ENCODE peak calls at places on chromosome X, in ten cellular contexts. P is nephron progenitor cell; T is esophagus squamous epithelium; N is fibroblast of the aortic adventitia; K is A549; F is left ventricle myocardium inferior; V is cardiac muscle cell; X is CD8-positive, alpha-beta T cell; W is foreskin fibroblast; O is IMR-90. B is an unnamed sample.

GRCh38 chrX:140432328-140433025 is 72.4 kb downstream of the SOX3 start:
- DNase-seq in P (no peak), T (no peak), N (peak), K (no peak), F (peak), V (no peak), X (no peak), W (no peak), O (no peak), B (no peak)

GRCh38 chrX:111265506-111265905 is 4.8 kb downstream of the CAPN6 start:
- DNase-seq in P (no peak), T (no peak), N (no peak), K (no peak), F (no peak), V (no peak), X (no peak), W (no peak), O (no peak), B (no peak)

GRCh38 chrX:418927-419729 is 32.4 kb upstream of the PPP2R3B start:
- DNase-seq in P (peak), T (no peak), N (no peak), K (no peak), F (peak), V (no peak), X (no peak), W (no peak), O (no peak), B (no peak)

GRCh38 chrX:5708209-5708608 is 520.5 kb downstream of the NLGN4X start:
- DNase-seq in P (no peak), T (no peak), N (no peak), K (no peak), F (no peak), V (no peak), X (no peak), W (peak), O (no peak), B (peak)

GRCh38 chrX:45238489-45238888 is 37.8 kb upstream of the DIPK2B start:
- DNase-seq in P (no peak), T (no peak), N (no peak), K (no peak), F (no peak), V (no peak), X (no peak), W (no peak), O (no peak), B (no peak)

GRCh38 chrX:46447384-46447783 is 97.8 kb downstream of the ZNF674 start:
- DNase-seq in P (no peak), T (no peak), N (no peak), K (no peak), F (no peak), V (peak), X (no peak), W (peak), O (peak), B (no peak)

GRCh38 chrX:17521871-17522693 is 147.1 kb downstream of the NHS start:
- DNase-seq in P (peak), T (no peak), N (peak), K (peak), F (peak), V (peak), X (no peak), W (peak), O (peak), B (no peak)

GRCh38 chrX:65926095-65927019 is 113.5 kb downstream of the VSIG4 start:
- DNase-seq in P (no peak), T (no peak), N (no peak), K (no peak), F (no peak), V (no peak), X (peak), W (no peak), O (no peak), B (no peak)

GRCh38 chrX:16934212-16934611 is 12.2 kb upstream of the REPS2 start:
- DNase-seq in P (no peak), T (no peak), N (no peak), K (no peak), F (no peak), V (no peak), X (no peak), W (no peak), O (no peak), B (no peak)

GRCh38 chrX:50157545-50158125 is 43.2 kb downstream of the AKAP4 start:
- DNase-seq in P (no peak), T (no peak), N (peak), K (no peak), F (no peak), V (peak), X (no peak), W (peak), O (no peak), B (no peak)

GRCh38 chrX:136055651-136056221 is 70.5 kb downstream of the SLC9A6 start:
- DNase-seq in P (no peak), T (no peak), N (peak), K (no peak), F (no peak), V (peak), X (no peak), W (peak), O (peak), B (peak)

GRCh38 chrX:135170877-135171519 is at the start of gene CT55:
- DNase-seq in P (no peak), T (no peak), N (no peak), K (no peak), F (no peak), V (no peak), X (no peak), W (no peak), O (no peak), B (no peak)

GRCh38 chrX:68995780-68996551 is 167.1 kb downstream of the EFNB1 start:
- DNase-seq in P (no peak), T (no peak), N (peak), K (no peak), F (peak), V (peak), X (no peak), W (peak), O (peak), B (no peak)

GRCh38 chrX:148380614-148381561 is 119.5 kb upstream of the AFF2 start:
- DNase-seq in P (no peak), T (no peak), N (no peak), K (no peak), F (no peak), V (no peak), X (peak), W (no peak), O (no peak), B (no peak)

GRCh38 chrX:74207539-74207938 is 96.4 kb upstream of the ZCCHC13 start:
- DNase-seq in P (no peak), T (no peak), N (no peak), K (no peak), F (no peak), V (no peak), X (no peak), W (no peak), O (no peak), B (no peak)

GRCh38 chrX:129577473-129577872 is 37.4 kb downstream of the OCRL start:
- DNase-seq in P (no peak), T (no peak), N (peak), K (no peak), F (no peak), V (peak), X (no peak), W (peak), O (peak), B (peak)

GRCh38 chrX:111585337-111585736 is 73.9 kb downstream of the SERTM2 start:
- DNase-seq in P (peak), T (no peak), N (no peak), K (no peak), F (no peak), V (no peak), X (no peak), W (no peak), O (no peak), B (no peak)

GRCh38 chrX:110061138-110061537 is 58.2 kb downstream of the TMEM164 start:
- DNase-seq in P (no peak), T (no peak), N (peak), K (no peak), F (no peak), V (peak), X (no peak), W (no peak), O (no peak), B (no peak)

GRCh38 chrX:24732705-24733104 is 39.0 kb downstream of the POLA1 start:
- DNase-seq in P (no peak), T (no peak), N (peak), K (no peak), F (no peak), V (no peak), X (no peak), W (no peak), O (peak), B (no peak)

GRCh38 chrX:17580529-17581155 is 156.7 kb upstream of the SCML1 start:
- DNase-seq in P (no peak), T (no peak), N (peak), K (no peak), F (no peak), V (peak), X (no peak), W (peak), O (peak), B (peak)

DNA sequence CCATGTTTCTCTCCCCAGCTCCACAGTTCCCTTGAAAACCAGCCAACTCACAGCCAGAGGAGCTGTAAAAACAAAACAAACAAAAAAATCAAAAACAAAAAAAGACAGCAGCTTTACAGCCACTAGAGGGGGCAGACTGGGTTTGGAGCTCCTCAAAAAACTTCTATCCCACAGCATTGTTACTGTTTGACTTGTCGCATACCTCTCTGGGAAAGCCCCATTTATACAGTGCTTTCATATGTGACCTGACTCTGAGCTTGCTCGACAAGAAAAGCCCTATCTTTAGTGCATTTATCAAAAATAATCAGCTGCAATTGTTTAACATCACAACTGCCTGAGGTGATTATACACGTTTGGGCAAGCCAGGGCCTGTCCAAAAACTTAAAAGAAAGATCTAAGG is 21.6 kb downstream of the TSPAN6 start:
- DNase-seq in P (no peak), T (no peak), N (peak), K (peak), F (no peak), V (peak), X (no peak), W (peak), O (peak), B (peak)
- TF ChIP-seq CTCF in P (peak), T (peak), N (peak), K (peak), F (peak), V (peak), X (no peak), W (peak), O (peak), B (peak)

GRCh38 chrX:27622883-27623282 is 32.7 kb downstream of the DCAF8L2 start:
- DNase-seq in P (no peak), T (no peak), N (no peak), K (no peak), F (no peak), V (no peak), X (no peak), W (no peak), O (no peak), B (no peak)

GRCh38 chrX:27619459-27619858 is 29.3 kb downstream of the DCAF8L2 start:
- DNase-seq in P (no peak), T (no peak), N (no peak), K (no peak), F (no peak), V (peak), X (no peak), W (no peak), O (no peak), B (no peak)

GRCh38 chrX:27619975-27620374 is 29.8 kb downstream of the DCAF8L2 start:
- DNase-seq in P (no peak), T (no peak), N (peak), K (no peak), F (no peak), V (peak), X (no peak), W (no peak), O (peak), B (no peak)
- TF ChIP-seq CTCF in P (peak), T (no peak), N (peak), K (peak), F (peak), V (peak), X (no peak), W (no peak), O (peak), B (no peak)

GRCh38 chrX:106392346-106392745 is 219.4 kb upstream of the RADX start:
- DNase-seq in P (no peak), T (no peak), N (no peak), K (no peak), F (no peak), V (no peak), X (no peak), W (no peak), O (no peak), B (no peak)

GRCh38 chrX:106401965-106402559 is 209.7 kb upstream of the RADX start:
- DNase-seq in P (no peak), T (no peak), N (no peak), K (no peak), F (no peak), V (no peak), X (no peak), W (no peak), O (no peak), B (no peak)

DNA sequence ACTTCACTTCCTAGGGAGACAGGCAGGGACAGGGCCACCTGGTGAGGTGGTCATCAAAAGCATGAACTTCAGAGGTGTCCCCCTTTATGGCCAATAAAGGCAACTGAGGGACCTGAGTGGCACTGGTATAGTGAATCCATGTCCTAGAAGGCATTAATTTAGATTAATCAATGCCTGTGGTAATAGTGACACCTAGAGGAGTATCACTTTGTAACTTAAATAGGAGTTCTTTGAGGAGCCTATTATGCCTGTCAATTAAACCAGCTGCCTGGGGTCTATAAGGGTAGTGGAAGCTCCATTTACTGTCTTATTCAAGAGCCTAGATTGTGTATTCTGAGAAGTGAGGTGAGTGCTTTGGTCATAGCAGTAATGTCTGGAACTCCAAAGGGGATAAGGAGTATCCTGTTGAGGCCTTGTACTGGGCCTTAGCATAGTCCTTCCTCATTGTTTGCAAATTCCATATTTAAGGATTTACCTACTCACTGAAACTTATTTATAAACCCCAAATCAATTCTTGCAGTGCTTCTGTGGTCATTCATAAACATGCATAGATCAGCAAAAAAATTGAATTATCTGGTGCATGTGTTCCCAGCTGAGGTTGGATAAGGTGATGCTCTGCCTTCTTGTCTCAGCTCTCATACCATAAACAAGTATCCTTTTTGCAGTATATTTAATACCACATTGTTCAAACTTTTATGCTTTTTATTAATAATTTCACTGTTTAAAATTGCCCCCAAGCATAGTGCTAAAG is 213.8 kb upstream of the RADX start:
- DNase-seq in P (no peak), T (no peak), N (no peak), K (no peak), F (no peak), V (peak), X (no peak), W (peak), O (no peak), B (no peak)
- TF ChIP-seq CTCF in P (peak), T (no peak), N (no peak), K (peak), F (peak), V (peak), X (no peak), W (no peak), O (peak), B (no peak)

GRCh38 chrX:118634336-118634735 is 93.1 kb upstream of the IL13RA1 start:
- DNase-seq in P (no peak), T (no peak), N (no peak), K (no peak), F (no peak), V (no peak), X (no peak), W (no peak), O (no peak), B (no peak)

GRCh38 chrX:118632862-118633261 is 94.5 kb upstream of the IL13RA1 start:
- DNase-seq in P (no peak), T (no peak), N (no peak), K (no peak), F (no peak), V (no peak), X (no peak), W (no peak), O (no peak), B (no peak)

GRCh38 chrX:118633530-118633929 is 93.9 kb upstream of the IL13RA1 start:
- DNase-seq in P (no peak), T (no peak), N (no peak), K (no peak), F (no peak), V (no peak), X (no peak), W (no peak), O (no peak), B (no peak)

GRCh38 chrX:118637997-118638396 is 89.4 kb upstream of the IL13RA1 start:
- DNase-seq in P (no peak), T (no peak), N (peak), K (no peak), F (no peak), V (peak), X (no peak), W (peak), O (peak), B (no peak)
- TF ChIP-seq CTCF in P (no peak), T (no peak), N (no peak), K (peak), F (peak), V (no peak), X (no peak), W (peak), O (peak), B (peak)

GRCh38 chrX:19040373-19040772 is 56.5 kb upstream of the PHKA2 start:
- DNase-seq in P (no peak), T (no peak), N (peak), K (no peak), F (no peak), V (no peak), X (no peak), W (peak), O (no peak), B (no peak)
- TF ChIP-seq CTCF in P (peak), T (peak), N (peak), K (peak), F (peak), V (peak), X (no peak), W (peak), O (peak), B (peak)

GRCh38 chrX:21839334-21840198 is at the start of gene MBTPS2:
- DNase-seq in P (peak), T (peak), N (peak), K (peak), F (peak), V (peak), X (peak), W (peak), O (peak), B (peak)
- TF ChIP-seq CTCF in P (no peak), T (no peak), N (no peak), K (no peak), F (no peak), V (no peak), X (no peak), W (no peak), O (peak), B (peak)

GRCh38 chrX:104343408-104344129 is 88.8 kb upstream of the ESX1 start:
- DNase-seq in P (peak), T (no peak), N (peak), K (peak), F (no peak), V (peak), X (peak), W (peak), O (peak), B (peak)
- TF ChIP-seq CTCF in P (peak), T (peak), N (peak), K (peak), F (peak), V (peak), X (peak), W (peak), O (peak), B (peak)

GRCh38 chrX:80430826-80431501 is 10.7 kb downstream of the TENT5D start:
- DNase-seq in P (no peak), T (no peak), N (peak), K (no peak), F (no peak), V (peak), X (no peak), W (no peak), O (no peak), B (no peak)
- TF ChIP-seq CTCF in P (no peak), T (peak), N (peak), K (no peak), F (no peak), V (no peak), X (no peak), W (no peak), O (no peak), B (no peak)

GRCh38 chrX:18769812-18770573 is 62.5 kb downstream of the PPEF1 start:
- DNase-seq in P (no peak), T (no peak), N (peak), K (no peak), F (no peak), V (peak), X (no peak), W (peak), O (no peak), B (no peak)

GRCh38 chrX:18769364-18769763 is 61.9 kb downstream of the PPEF1 start:
- DNase-seq in P (no peak), T (no peak), N (no peak), K (no peak), F (no peak), V (no peak), X (no peak), W (no peak), O (no peak), B (no peak)
- TF ChIP-seq CTCF in P (no peak), T (no peak), N (no peak), K (no peak), F (no peak), V (no peak), X (no peak), W (no peak), O (no peak), B (no peak)

GRCh38 chrX:80648023-80648422 is 161.7 kb downstream of the BRWD3 start:
- DNase-seq in P (no peak), T (no peak), N (peak), K (peak), F (no peak), V (peak), X (no peak), W (peak), O (no peak), B (no peak)
- TF ChIP-seq CTCF in P (no peak), T (peak), N (peak), K (peak), F (no peak), V (peak), X (no peak), W (peak), O (peak), B (peak)

B was measured in BJ.